ENCODE peak calls at places on chromosomes 4 and X, in five cellular contexts. F is HFF-Myc, T is bronchial epithelial cell, N is Panc1, H is pancreas. K is an unnamed sample.

GRCh38 chr4:163157157-163157556 is 9.5 kb downstream of the NAF1 start:
- DNase-seq in F (no peak), T (peak; percentile 57), N (no peak), H (no peak), K (no peak)

GRCh38 chr4:15303052-15303641 is 124.7 kb upstream of the C1QTNF7 start:
- DNase-seq in F (peak; percentile 63), T (peak; percentile 88), N (peak; percentile 33), H (no peak), K (no peak)

GRCh38 chr4:188127157-188127874 is 11.9 kb upstream of the TRIML1 start:
- DNase-seq in F (peak; percentile 19), T (peak; percentile 90), N (peak; percentile 64), H (no peak), K (no peak)

GRCh38 chr4:21848001-21848400 is 100.6 kb downstream of the KCNIP4 start:
- DNase-seq in F (no peak), T (no peak), N (no peak), H (no peak), K (no peak)

GRCh38 chr4:138666366-138666765 is 349.2 kb upstream of the NOCT start:
- DNase-seq in F (no peak), T (no peak), N (no peak), H (no peak), K (no peak)

GRCh38 chr4:8544282-8544681 is 35.9 kb upstream of the GPR78 start:
- DNase-seq in F (no peak), T (no peak), N (no peak), H (no peak), K (no peak)

GRCh38 chrX:129932137-129932791 is 26.3 kb downstream of the UTP14A start:
- DNase-seq in F (peak; percentile 17), T (peak; percentile 65), N (peak; percentile 50), H (peak; percentile 92), K (peak; percentile 57)

GRCh38 chr4:176156656-176157055 is 38.7 kb downstream of the SPATA4 start:
- DNase-seq in F (peak; percentile 9), T (peak; percentile 4), N (no peak), H (no peak), K (no peak)

GRCh38 chrX:34332336-34332735 is 200.2 kb upstream of the FAM47A start:
- DNase-seq in F (no peak), T (peak; percentile 4), N (no peak), H (no peak), K (no peak)

GRCh38 chr4:37822220-37822619 is 4.3 kb upstream of the PGM2 start:
- DNase-seq in F (no peak), T (peak; percentile 43), N (no peak), H (peak; percentile 18), K (no peak)

GRCh38 chrX:3393581-3394111 is 47.2 kb upstream of the MXRA5 start:
- DNase-seq in F (peak; percentile 46), T (peak; percentile 19), N (no peak), H (no peak), K (no peak)

GRCh38 chrX:72554448-72555140 is 18.0 kb downstream of the HDAC8 start:
- DNase-seq in F (no peak), T (peak; percentile 70), N (no peak), H (no peak), K (peak; percentile 1)
- TF ChIP-seq CTCF in F (no peak), T (no peak), N (peak; percentile 14), H (no peak), K (peak; percentile 5)

DNA sequence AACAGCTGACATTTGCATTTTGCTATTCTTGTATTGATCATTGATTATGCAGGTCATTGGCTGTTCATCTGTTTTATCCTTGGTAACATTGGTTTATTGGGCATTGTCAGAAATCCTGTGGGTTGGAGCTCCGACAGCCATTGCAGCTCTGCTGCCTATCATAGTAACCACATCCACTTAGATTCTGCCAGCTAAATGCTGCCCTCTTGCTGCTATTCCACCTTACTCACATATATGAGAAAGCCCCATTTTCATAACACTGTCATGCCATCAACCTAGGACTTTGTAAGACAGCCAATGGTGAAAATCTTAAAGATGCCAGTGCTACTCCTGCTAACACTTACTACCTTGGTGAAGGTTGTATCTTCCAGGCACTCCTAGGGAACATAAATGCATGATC is 187.3 kb upstream of the CXCL13 start:
- DNase-seq in F (no peak), T (peak; percentile 55), N (no peak), H (no peak), K (no peak)
- TF ChIP-seq CTCF in F (no peak), T (peak; percentile 39), N (peak; percentile 32), H (no peak), K (no peak)

GRCh38 chrX:106392346-106392745 is 219.4 kb upstream of the RADX start:
- DNase-seq in F (no peak), T (no peak), N (no peak), H (no peak), K (no peak)

GRCh38 chrX:106401965-106402559 is 209.7 kb upstream of the RADX start:
- DNase-seq in F (no peak), T (no peak), N (no peak), H (no peak), K (no peak)

DNA sequence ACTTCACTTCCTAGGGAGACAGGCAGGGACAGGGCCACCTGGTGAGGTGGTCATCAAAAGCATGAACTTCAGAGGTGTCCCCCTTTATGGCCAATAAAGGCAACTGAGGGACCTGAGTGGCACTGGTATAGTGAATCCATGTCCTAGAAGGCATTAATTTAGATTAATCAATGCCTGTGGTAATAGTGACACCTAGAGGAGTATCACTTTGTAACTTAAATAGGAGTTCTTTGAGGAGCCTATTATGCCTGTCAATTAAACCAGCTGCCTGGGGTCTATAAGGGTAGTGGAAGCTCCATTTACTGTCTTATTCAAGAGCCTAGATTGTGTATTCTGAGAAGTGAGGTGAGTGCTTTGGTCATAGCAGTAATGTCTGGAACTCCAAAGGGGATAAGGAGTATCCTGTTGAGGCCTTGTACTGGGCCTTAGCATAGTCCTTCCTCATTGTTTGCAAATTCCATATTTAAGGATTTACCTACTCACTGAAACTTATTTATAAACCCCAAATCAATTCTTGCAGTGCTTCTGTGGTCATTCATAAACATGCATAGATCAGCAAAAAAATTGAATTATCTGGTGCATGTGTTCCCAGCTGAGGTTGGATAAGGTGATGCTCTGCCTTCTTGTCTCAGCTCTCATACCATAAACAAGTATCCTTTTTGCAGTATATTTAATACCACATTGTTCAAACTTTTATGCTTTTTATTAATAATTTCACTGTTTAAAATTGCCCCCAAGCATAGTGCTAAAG is 213.8 kb upstream of the RADX start:
- DNase-seq in F (no peak), T (peak; percentile 37), N (no peak), H (no peak), K (no peak)
- TF ChIP-seq CTCF in F (no peak), T (peak; percentile 31), N (peak; percentile 48), H (no peak), K (peak; percentile 36)

GRCh38 chr4:185634066-185634652 is 98.9 kb upstream of the PDLIM3 start:
- DNase-seq in F (peak; percentile 21), T (no peak), N (no peak), H (no peak), K (no peak)
- TF ChIP-seq CTCF in F (peak; percentile 55), T (peak; percentile 16), N (peak; percentile 56), H (peak; percentile 49), K (peak; percentile 76)

GRCh38 chr4:118281611-118282442 is 71.0 kb downstream of the PRSS12 start:
- DNase-seq in F (peak; percentile 61), T (peak; percentile 59), N (no peak), H (no peak), K (no peak)

GRCh38 chr4:118279920-118280432 is 72.8 kb downstream of the PRSS12 start:
- DNase-seq in F (no peak), T (no peak), N (no peak), H (no peak), K (no peak)

GRCh38 chr4:118279328-118279727 is 73.5 kb downstream of the PRSS12 start:
- DNase-seq in F (no peak), T (no peak), N (no peak), H (no peak), K (no peak)

GRCh38 chr4:118278473-118279274 is 74.1 kb downstream of the PRSS12 start:
- DNase-seq in F (peak; percentile 74), T (peak; percentile 89), N (peak; percentile 69), H (peak; percentile 99), K (peak; percentile 81)

GRCh38 chr4:118280501-118281218 is 72.1 kb downstream of the PRSS12 start:
- DNase-seq in F (no peak), T (peak; percentile 83), N (peak; percentile 41), H (peak; percentile 67), K (peak; percentile 28)
- TF ChIP-seq CTCF in F (peak; percentile 29), T (peak; percentile 56), N (peak; percentile 54), H (peak; percentile 19), K (peak; percentile 77)

GRCh38 chrX:150205011-150205410 is 158.1 kb upstream of the MAMLD1 start:
- DNase-seq in F (no peak), T (no peak), N (no peak), H (no peak), K (no peak)
- TF ChIP-seq CTCF in F (peak; percentile 11), T (no peak), N (no peak), H (no peak), K (no peak)

GRCh38 chr4:87114245-87115062 is 106.0 kb downstream of the KLHL8 start:
- DNase-seq in F (no peak), T (no peak), N (no peak), H (no peak), K (no peak)
- TF ChIP-seq CTCF in F (peak; percentile 6), T (no peak), N (peak; percentile 37), H (no peak), K (no peak)

K was measured in neural crest cell.